ENCODE peak calls at places on chromosomes 7 and 10, in six cellular contexts. One of them, this sample, is unnamed.
A peak's percentile ranks its signal among the peaks of the same experiment; 100 is the strongest.

GRCh38 chr7:133053321-133053891 is 28.5 kb downstream of the CHCHD3 start:
- DNase-seq in body of pancreas: no peak
- DNase-seq in endothelial cell of umbilical vein: no peak
- DNase-seq in MM.1S: no peak
- DNase-seq in WERI-Rb-1: no peak
- DNase-seq in cardiac fibroblast: peak; percentile 88
- DNase-seq in this sample: peak; percentile 31

GRCh38 chr10:34339816-34340553 is 475.1 kb downstream of the PARD3 start:
- DNase-seq in body of pancreas: no peak
- DNase-seq in endothelial cell of umbilical vein: no peak
- DNase-seq in MM.1S: peak; percentile 35
- DNase-seq in WERI-Rb-1: no peak
- DNase-seq in cardiac fibroblast: no peak
- DNase-seq in this sample: no peak

GRCh38 chr7:115038158-115038557 is 116.3 kb downstream of the MDFIC start:
- DNase-seq in body of pancreas: no peak
- DNase-seq in endothelial cell of umbilical vein: no peak
- DNase-seq in MM.1S: peak; percentile 74
- DNase-seq in WERI-Rb-1: no peak
- DNase-seq in cardiac fibroblast: no peak
- DNase-seq in this sample: no peak

GRCh38 chr7:151304856-151305255 is 36.8 kb upstream of the NUB1 start:
- DNase-seq in body of pancreas: no peak
- DNase-seq in endothelial cell of umbilical vein: no peak
- DNase-seq in MM.1S: no peak
- DNase-seq in WERI-Rb-1: no peak
- DNase-seq in cardiac fibroblast: peak; percentile 30
- DNase-seq in this sample: no peak

GRCh38 chr7:2729893-2730716 is 42.1 kb downstream of the AMZ1 start:
- DNase-seq in body of pancreas: peak; percentile 6
- DNase-seq in endothelial cell of umbilical vein: no peak
- DNase-seq in MM.1S: no peak
- DNase-seq in WERI-Rb-1: peak; percentile 3
- DNase-seq in cardiac fibroblast: no peak
- DNase-seq in this sample: no peak

GRCh38 chr10:131251146-131251541 is 60.4 kb downstream of the TCERG1L start:
- DNase-seq in body of pancreas: no peak
- DNase-seq in endothelial cell of umbilical vein: no peak
- DNase-seq in MM.1S: no peak
- DNase-seq in WERI-Rb-1: no peak
- DNase-seq in cardiac fibroblast: no peak
- DNase-seq in this sample: no peak

GRCh38 chr7:137480824-137481365 is 137.4 kb upstream of the PTN start:
- DNase-seq in body of pancreas: no peak
- DNase-seq in endothelial cell of umbilical vein: no peak
- DNase-seq in MM.1S: no peak
- DNase-seq in WERI-Rb-1: no peak
- DNase-seq in cardiac fibroblast: no peak
- DNase-seq in this sample: no peak

GRCh38 chr7:86968618-86969017 is 90.8 kb downstream of the ELAPOR2 start:
- DNase-seq in body of pancreas: no peak
- DNase-seq in endothelial cell of umbilical vein: no peak
- DNase-seq in MM.1S: no peak
- DNase-seq in WERI-Rb-1: no peak
- DNase-seq in cardiac fibroblast: peak; percentile 26
- DNase-seq in this sample: no peak

GRCh38 chr7:6166443-6166871 is 106.0 kb downstream of the CYTH3 start:
- DNase-seq in body of pancreas: no peak
- DNase-seq in endothelial cell of umbilical vein: no peak
- DNase-seq in MM.1S: no peak
- DNase-seq in WERI-Rb-1: no peak
- DNase-seq in cardiac fibroblast: no peak
- DNase-seq in this sample: no peak

DNA sequence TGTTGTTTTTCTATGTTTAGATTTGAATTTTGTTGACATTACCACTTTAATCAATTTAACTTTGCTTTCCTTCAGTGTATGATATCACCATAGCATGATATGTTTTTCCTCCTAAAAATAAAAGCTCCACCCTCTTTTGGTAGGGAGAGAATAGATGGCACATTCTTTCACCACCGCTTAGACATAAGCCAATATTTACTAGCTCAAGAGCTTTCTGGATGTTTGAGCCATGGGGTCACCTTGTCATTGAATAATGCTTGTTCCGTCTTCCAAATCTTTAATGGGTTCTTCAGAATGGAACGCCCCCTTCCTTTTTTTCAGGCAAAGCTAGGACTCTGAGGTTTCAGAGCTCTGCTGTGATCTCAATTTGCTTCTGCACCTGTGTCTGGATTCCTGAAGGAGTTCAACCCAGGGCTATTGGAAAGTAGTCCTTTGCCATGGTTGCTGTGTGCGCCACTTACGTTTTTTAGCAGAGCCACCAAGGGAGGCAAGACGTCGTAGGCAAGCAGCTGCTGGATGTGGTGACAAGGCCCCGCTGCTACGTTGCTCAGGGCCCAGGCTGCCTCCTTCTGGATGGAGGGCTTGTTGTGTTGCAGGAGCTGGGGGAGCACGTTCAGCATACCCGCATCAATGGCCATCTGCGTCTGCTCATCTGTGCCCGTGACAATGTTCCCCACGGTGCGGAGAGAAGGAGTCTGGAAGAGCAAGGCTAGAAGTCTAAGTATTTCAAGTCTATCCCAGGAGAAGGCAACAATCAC is 23.3 kb downstream of the KPNA7 start:
- DNase-seq in body of pancreas: no peak
- DNase-seq in endothelial cell of umbilical vein: no peak
- DNase-seq in MM.1S: no peak
- DNase-seq in WERI-Rb-1: no peak
- DNase-seq in cardiac fibroblast: no peak
- DNase-seq in this sample: no peak
- TF ChIP-seq CTCF in body of pancreas: no peak
- TF ChIP-seq CTCF in endothelial cell of umbilical vein: no peak
- TF ChIP-seq CTCF in MM.1S: no peak
- TF ChIP-seq CTCF in WERI-Rb-1: peak; percentile 10
- TF ChIP-seq CTCF in cardiac fibroblast: no peak
- TF ChIP-seq CTCF in this sample: no peak

GRCh38 chr10:94216201-94216600 is 146.5 kb downstream of the NOC3L start:
- DNase-seq in body of pancreas: no peak
- DNase-seq in endothelial cell of umbilical vein: no peak
- DNase-seq in MM.1S: no peak
- DNase-seq in WERI-Rb-1: no peak
- DNase-seq in cardiac fibroblast: no peak
- DNase-seq in this sample: no peak

GRCh38 chr10:94212876-94213595 is 149.7 kb downstream of the NOC3L start:
- DNase-seq in body of pancreas: no peak
- DNase-seq in endothelial cell of umbilical vein: no peak
- DNase-seq in MM.1S: no peak
- DNase-seq in WERI-Rb-1: no peak
- DNase-seq in cardiac fibroblast: no peak
- DNase-seq in this sample: no peak

GRCh38 chr10:94217431-94217830 is 145.3 kb downstream of the NOC3L start:
- DNase-seq in body of pancreas: no peak
- DNase-seq in endothelial cell of umbilical vein: no peak
- DNase-seq in MM.1S: no peak
- DNase-seq in WERI-Rb-1: no peak
- DNase-seq in cardiac fibroblast: no peak
- DNase-seq in this sample: no peak

GRCh38 chr10:94213980-94214379 is 148.8 kb downstream of the NOC3L start:
- DNase-seq in body of pancreas: no peak
- DNase-seq in endothelial cell of umbilical vein: peak; percentile 34
- DNase-seq in MM.1S: no peak
- DNase-seq in WERI-Rb-1: no peak
- DNase-seq in cardiac fibroblast: no peak
- DNase-seq in this sample: no peak

GRCh38 chr10:94214497-94214896 is 148.2 kb downstream of the NOC3L start:
- DNase-seq in body of pancreas: no peak
- DNase-seq in endothelial cell of umbilical vein: no peak
- DNase-seq in MM.1S: no peak
- DNase-seq in WERI-Rb-1: no peak
- DNase-seq in cardiac fibroblast: no peak
- DNase-seq in this sample: no peak
- TF ChIP-seq CTCF in body of pancreas: no peak
- TF ChIP-seq CTCF in endothelial cell of umbilical vein: no peak
- TF ChIP-seq CTCF in MM.1S: no peak
- TF ChIP-seq CTCF in WERI-Rb-1: no peak
- TF ChIP-seq CTCF in cardiac fibroblast: no peak
- TF ChIP-seq CTCF in this sample: no peak

DNA sequence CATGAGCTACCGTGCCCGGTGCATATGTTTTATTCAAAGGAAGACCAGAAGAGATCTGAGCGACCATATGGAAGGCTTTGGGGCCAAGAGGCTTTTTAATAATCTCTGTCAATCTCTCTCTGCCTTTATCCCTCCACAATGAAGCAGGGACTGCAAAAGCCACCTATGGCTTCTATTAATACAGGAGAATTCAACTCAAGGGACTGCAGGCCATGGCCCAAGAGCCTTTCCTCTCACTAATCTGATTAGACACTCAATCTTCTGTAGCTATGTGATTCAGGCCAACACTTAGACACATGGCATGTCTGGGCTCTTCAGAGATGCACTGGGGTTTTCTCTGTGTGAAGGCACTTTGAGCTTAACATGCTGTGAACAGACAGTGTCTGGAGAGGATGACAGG is 114.3 kb upstream of the AOAH start:
- DNase-seq in body of pancreas: no peak
- DNase-seq in endothelial cell of umbilical vein: no peak
- DNase-seq in MM.1S: no peak
- DNase-seq in WERI-Rb-1: peak; percentile 81
- DNase-seq in cardiac fibroblast: no peak
- DNase-seq in this sample: no peak
- TF ChIP-seq CTCF in body of pancreas: no peak
- TF ChIP-seq CTCF in endothelial cell of umbilical vein: no peak
- TF ChIP-seq CTCF in MM.1S: no peak
- TF ChIP-seq CTCF in WERI-Rb-1: no peak
- TF ChIP-seq CTCF in cardiac fibroblast: no peak
- TF ChIP-seq CTCF in this sample: no peak

GRCh38 chr10:69057261-69057950 is 30.5 kb upstream of the SRGN start:
- DNase-seq in body of pancreas: peak; percentile 19
- DNase-seq in endothelial cell of umbilical vein: peak; percentile 67
- DNase-seq in MM.1S: no peak
- DNase-seq in WERI-Rb-1: no peak
- DNase-seq in cardiac fibroblast: no peak
- DNase-seq in this sample: no peak
- TF ChIP-seq CTCF in body of pancreas: no peak
- TF ChIP-seq CTCF in endothelial cell of umbilical vein: peak; percentile 5
- TF ChIP-seq CTCF in MM.1S: no peak
- TF ChIP-seq CTCF in WERI-Rb-1: no peak
- TF ChIP-seq CTCF in cardiac fibroblast: no peak
- TF ChIP-seq CTCF in this sample: no peak

GRCh38 chr10:17289763-17290162 is 61.7 kb downstream of the VIM start:
- DNase-seq in body of pancreas: no peak
- DNase-seq in endothelial cell of umbilical vein: no peak
- DNase-seq in MM.1S: no peak
- DNase-seq in WERI-Rb-1: no peak
- DNase-seq in cardiac fibroblast: no peak
- DNase-seq in this sample: no peak

GRCh38 chr10:17286562-17287089 is 58.6 kb downstream of the VIM start:
- DNase-seq in body of pancreas: no peak
- DNase-seq in endothelial cell of umbilical vein: no peak
- DNase-seq in MM.1S: no peak
- DNase-seq in WERI-Rb-1: no peak
- DNase-seq in cardiac fibroblast: no peak
- DNase-seq in this sample: no peak

GRCh38 chr10:17292375-17292774 is 64.3 kb downstream of the VIM start:
- DNase-seq in body of pancreas: no peak
- DNase-seq in endothelial cell of umbilical vein: no peak
- DNase-seq in MM.1S: no peak
- DNase-seq in WERI-Rb-1: no peak
- DNase-seq in cardiac fibroblast: no peak
- DNase-seq in this sample: no peak

GRCh38 chr10:17287151-17287550 is 59.1 kb downstream of the VIM start:
- DNase-seq in body of pancreas: no peak
- DNase-seq in endothelial cell of umbilical vein: no peak
- DNase-seq in MM.1S: no peak
- DNase-seq in WERI-Rb-1: no peak
- DNase-seq in cardiac fibroblast: no peak
- DNase-seq in this sample: no peak

DNA sequence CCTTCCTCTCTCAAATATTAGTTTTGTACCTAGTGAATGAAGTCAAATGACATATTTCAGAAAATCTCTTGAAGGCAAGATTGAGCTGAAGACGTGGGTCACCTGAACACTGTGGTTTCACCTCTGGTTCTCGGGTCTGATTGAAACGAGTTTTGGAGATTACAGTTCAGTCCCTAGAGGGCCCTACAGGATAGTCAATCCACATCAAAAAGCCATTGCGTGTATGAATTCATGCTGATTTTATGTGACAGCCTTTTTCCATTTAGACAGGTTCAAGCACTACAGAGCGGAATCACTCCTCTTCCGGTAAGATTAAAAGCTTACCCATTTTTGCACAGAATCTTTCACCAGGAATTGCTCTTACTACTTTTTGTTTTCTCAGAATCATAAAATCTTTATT is 62.2 kb downstream of the VIM start:
- DNase-seq in body of pancreas: peak; percentile 32
- DNase-seq in endothelial cell of umbilical vein: peak; percentile 7
- DNase-seq in MM.1S: no peak
- DNase-seq in WERI-Rb-1: peak; percentile 8
- DNase-seq in cardiac fibroblast: peak; percentile 10
- DNase-seq in this sample: peak; percentile 16
- TF ChIP-seq CTCF in body of pancreas: peak; percentile 25
- TF ChIP-seq CTCF in endothelial cell of umbilical vein: no peak
- TF ChIP-seq CTCF in MM.1S: no peak
- TF ChIP-seq CTCF in WERI-Rb-1: no peak
- TF ChIP-seq CTCF in cardiac fibroblast: no peak
- TF ChIP-seq CTCF in this sample: no peak

GRCh38 chr7:54712777-54713176 is 46.2 kb downstream of the SEC61G start:
- DNase-seq in body of pancreas: no peak
- DNase-seq in endothelial cell of umbilical vein: no peak
- DNase-seq in MM.1S: no peak
- DNase-seq in WERI-Rb-1: no peak
- DNase-seq in cardiac fibroblast: no peak
- DNase-seq in this sample: no peak
- TF ChIP-seq CTCF in body of pancreas: no peak
- TF ChIP-seq CTCF in endothelial cell of umbilical vein: no peak
- TF ChIP-seq CTCF in MM.1S: no peak
- TF ChIP-seq CTCF in WERI-Rb-1: no peak
- TF ChIP-seq CTCF in cardiac fibroblast: no peak
- TF ChIP-seq CTCF in this sample: no peak

DNA sequence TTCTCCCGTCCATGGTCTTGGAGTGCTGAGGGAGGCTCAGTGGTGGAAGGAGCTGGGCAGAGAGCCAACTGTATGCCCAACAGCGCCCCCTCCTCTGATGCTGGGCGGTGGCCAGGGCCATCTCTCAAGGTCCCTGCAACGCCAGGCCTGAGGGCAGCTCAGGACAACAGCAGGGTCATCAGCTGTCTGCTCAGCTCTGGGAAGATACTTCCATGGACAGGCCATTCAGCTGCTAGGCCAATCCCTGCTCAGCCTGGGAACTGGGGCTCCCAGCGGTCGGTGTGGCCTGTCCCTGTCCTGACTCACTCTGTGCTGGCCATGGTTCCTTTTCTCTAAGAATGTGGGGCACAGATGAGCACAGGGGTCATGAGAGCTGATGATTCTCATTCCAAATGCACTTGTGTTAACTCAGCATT is 72.8 kb downstream of the ADCY1 start:
- DNase-seq in body of pancreas: peak; percentile 35
- DNase-seq in endothelial cell of umbilical vein: no peak
- DNase-seq in MM.1S: no peak
- DNase-seq in WERI-Rb-1: peak; percentile 31
- DNase-seq in cardiac fibroblast: no peak
- DNase-seq in this sample: no peak
- TF ChIP-seq CTCF in body of pancreas: no peak
- TF ChIP-seq CTCF in endothelial cell of umbilical vein: no peak
- TF ChIP-seq CTCF in MM.1S: no peak
- TF ChIP-seq CTCF in WERI-Rb-1: peak; percentile 56
- TF ChIP-seq CTCF in cardiac fibroblast: no peak
- TF ChIP-seq CTCF in this sample: no peak